ENCODE peak calls at places on chromosomes 16 and 17, in nine cellular contexts. T is heart left ventricle; V is mesendoderm; W is CD8-positive, alpha-beta memory T cell; Y is neuronal stem cell; Z is IMR-90; R is aorta; B is CD8-positive, alpha-beta T cell; C is sigmoid colon. X is an unnamed sample.

GRCh38 chr16:84647830-84648594 is at the start of gene KLHL36:
- DNase-seq in T (peak; percentile 72), Z (no peak), Y (peak; percentile 21), V (no peak), B (peak; percentile 59), R (peak; percentile 91), C (peak; percentile 73), W (peak; percentile 75), X (peak; percentile 78)

GRCh38 chr17:81599719-81600486 is 37.0 kb downstream of the NPLOC4 start:
- DNase-seq in W (no peak), Z (peak; percentile 56), C (peak; percentile 73), R (peak; percentile 83), Y (no peak), V (no peak), B (no peak), T (peak; percentile 57), X (no peak)

GRCh38 chr17:36907407-36907806 is 29.9 kb upstream of the LHX1 start:
- DNase-seq in Z (no peak), C (no peak), Y (no peak), B (no peak), R (no peak), T (no peak), V (no peak), W (no peak), X (no peak)

GRCh38 chr16:80725566-80726162 is 78.7 kb downstream of the CDYL2 start:
- DNase-seq in R (no peak), C (no peak), Z (no peak), T (no peak), W (no peak), Y (no peak), V (no peak), B (no peak), X (no peak)

GRCh38 chr17:66829883-66830282 is 5.0 kb upstream of the CACNG5 start:
- DNase-seq in V (peak; percentile 66), R (no peak), C (peak; percentile 28), B (no peak), W (no peak), Z (no peak), Y (no peak), T (no peak), X (peak; percentile 34)

GRCh38 chr16:933581-933980 is 37.2 kb downstream of the LMF1 start:
- DNase-seq in V (no peak), R (peak; percentile 60), C (no peak), Y (no peak), T (no peak), W (no peak), B (no peak), Z (no peak), X (no peak)

GRCh38 chr16:11340710-11341109 is 4.5 kb upstream of the RMI2 start:
- DNase-seq in B (no peak), V (no peak), W (no peak), C (no peak), R (no peak), T (no peak), Y (no peak), Z (no peak), X (no peak)

GRCh38 chr17:36901506-36901905 is 35.8 kb upstream of the LHX1 start:
- DNase-seq in V (peak; percentile 93), T (no peak), R (no peak), B (no peak), W (no peak), Y (no peak), C (no peak), Z (peak; percentile 33), X (peak; percentile 46)

DNA sequence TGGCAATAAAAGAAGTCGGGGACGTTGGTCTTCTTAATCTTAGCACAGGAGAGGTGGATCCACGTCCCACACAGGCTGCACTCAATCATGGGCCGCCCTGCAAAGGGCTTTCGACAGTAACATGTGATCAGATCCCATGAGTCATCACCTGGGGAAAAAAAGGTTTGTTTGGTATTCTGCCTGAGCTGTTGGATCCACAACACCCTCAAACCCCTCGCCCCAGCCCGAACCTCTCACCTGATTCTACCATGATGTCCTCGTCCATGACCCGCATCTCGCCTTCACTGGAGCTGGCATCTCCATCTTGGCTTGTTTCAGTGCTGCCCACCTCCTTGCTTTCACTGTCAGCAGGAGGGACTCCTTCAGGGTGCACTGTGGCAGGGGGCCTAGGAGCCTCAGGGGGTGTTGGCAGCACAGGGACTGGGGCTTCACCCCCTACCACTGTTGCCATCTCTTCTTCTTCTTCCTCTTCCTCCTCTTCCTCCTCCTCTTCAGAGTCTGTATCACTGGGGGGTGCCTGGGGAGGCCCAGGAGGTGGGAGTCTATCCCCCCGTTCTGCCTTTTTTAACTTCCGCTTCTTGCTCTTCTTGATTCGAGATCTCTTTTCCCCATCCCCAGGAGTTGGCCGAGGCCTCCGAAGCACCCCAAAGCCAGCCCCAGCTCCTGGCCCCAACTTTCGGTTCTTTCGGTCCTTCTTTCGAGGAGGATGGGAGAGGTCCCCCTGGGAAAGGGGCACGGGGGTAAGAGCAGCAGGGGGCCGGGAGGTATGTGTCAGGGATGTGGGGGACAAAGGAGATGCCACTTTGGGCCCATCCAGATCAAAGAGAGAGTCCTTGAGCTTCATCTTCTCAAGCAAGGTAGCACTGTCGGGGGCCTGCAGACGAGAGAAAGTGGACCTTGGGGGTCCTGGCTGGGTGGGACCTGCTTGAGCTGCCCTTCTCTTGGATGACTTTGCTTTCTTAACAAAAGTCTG is 1.7 kb upstream of the DVL2 start:
- DNase-seq in B (no peak), T (peak; percentile 11), W (no peak), V (no peak), Y (no peak), C (peak; percentile 63), R (peak; percentile 56), Z (peak; percentile 47), X (no peak)
- H3K4me1 ChIP-seq in B (peaks cover 46% of the 10 kb centered on the region), T (peaks cover 54% of the 10 kb centered on the region), W (peaks cover 48% of the 10 kb centered on the region), V (peaks cover 12% of the 10 kb centered on the region), Y (peaks cover 15% of the 10 kb centered on the region), C (peaks cover 60% of the 10 kb centered on the region), R (no peaks in the 10 kb centered on the region), Z (peaks cover 10% of the 10 kb centered on the region), X (peaks cover 6% of the 10 kb centered on the region)

GRCh38 chr16:56936491-56936890 is 4.5 kb downstream of the HERPUD1 start:
- DNase-seq in B (no peak), Y (no peak), R (no peak), T (no peak), W (no peak), Z (no peak), V (peak; percentile 64), C (no peak), X (no peak)

GRCh38 chr16:56938664-56939513 is 6.9 kb downstream of the HERPUD1 start:
- DNase-seq in R (no peak), W (peak; percentile 13), V (no peak), T (no peak), Z (no peak), C (peak; percentile 34), B (peak; percentile 75), Y (no peak), X (no peak)

GRCh38 chr16:56939801-56940200 is 7.9 kb downstream of the HERPUD1 start:
- DNase-seq in B (no peak), Z (no peak), C (peak; percentile 26), R (no peak), Y (no peak), T (no peak), W (no peak), V (no peak), X (no peak)

GRCh38 chr16:56935201-56935600 is 3.3 kb downstream of the HERPUD1 start:
- DNase-seq in R (no peak), Y (no peak), B (no peak), Z (no peak), W (no peak), T (no peak), V (no peak), C (no peak), X (no peak)

DNA sequence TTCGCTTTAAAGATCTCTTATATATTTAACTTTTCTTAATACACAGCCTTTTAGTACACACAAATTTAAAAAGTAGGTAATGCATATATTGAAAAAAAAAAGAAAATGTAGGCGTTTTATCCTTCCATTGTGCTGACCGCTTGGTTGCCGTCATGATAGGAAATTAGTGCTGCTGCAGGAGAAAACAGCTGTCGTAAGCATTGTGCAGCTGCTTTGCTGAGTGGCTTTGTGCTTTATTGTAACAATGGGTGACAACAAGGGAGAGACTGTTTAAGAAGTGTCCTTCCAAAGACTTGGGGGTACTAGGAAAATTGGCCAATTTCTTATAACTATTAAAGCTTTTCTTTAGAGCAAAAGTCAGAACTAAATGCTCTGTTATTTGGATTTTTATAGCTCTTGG is 5.0 kb downstream of the HERPUD1 start:
- DNase-seq in V (no peak), B (no peak), Y (no peak), C (no peak), Z (no peak), W (no peak), R (no peak), T (no peak), X (no peak)
- H3K36me3 ChIP-seq in V (peaks cover 23% of the 10 kb centered on the region), B (peaks cover 34% of the 10 kb centered on the region), Y (peaks cover 71% of the 10 kb centered on the region), C (peaks cover 64% of the 10 kb centered on the region), Z (peaks cover 47% of the 10 kb centered on the region), W (peaks cover 47% of the 10 kb centered on the region), R (peaks cover 3% of the 10 kb centered on the region), T (peaks cover 66% of the 10 kb centered on the region), X (peaks cover 12% of the 10 kb centered on the region)

GRCh38 chr17:31509805-31510177 is 118.3 kb downstream of the RAB11FIP4 start:
- DNase-seq in W (no peak), Z (no peak), T (no peak), C (no peak), Y (no peak), B (no peak), V (peak; percentile 35), R (no peak), X (no peak)

GRCh38 chr17:31509095-31509804 is 117.8 kb downstream of the RAB11FIP4 start:
- DNase-seq in Z (no peak), V (no peak), C (no peak), T (no peak), R (no peak), W (peak; percentile 27), B (no peak), Y (no peak), X (no peak)

GRCh38 chr17:31511176-31511540 is 119.7 kb downstream of the RAB11FIP4 start:
- DNase-seq in Y (no peak), B (no peak), C (no peak), T (no peak), Z (no peak), V (no peak), W (no peak), R (no peak), X (no peak)

GRCh38 chr17:31511583-31511982 is 120.1 kb downstream of the RAB11FIP4 start:
- DNase-seq in Y (no peak), T (no peak), W (no peak), Z (no peak), C (no peak), V (no peak), R (no peak), B (no peak), X (no peak)

GRCh38 chr17:31510273-31511175 is 119.0 kb downstream of the RAB11FIP4 start:
- DNase-seq in W (no peak), B (peak; percentile 42), R (peak; percentile 85), T (peak; percentile 70), Z (peak; percentile 58), C (no peak), V (no peak), Y (no peak), X (no peak)
- H3K4me1 ChIP-seq in W (peaks cover 74% of the 10 kb centered on the region), B (peaks cover 68% of the 10 kb centered on the region), R (peaks cover 4% of the 10 kb centered on the region), T (peaks cover 30% of the 10 kb centered on the region), Z (peaks cover 4% of the 10 kb centered on the region), C (no peaks in the 10 kb centered on the region), V (peaks cover 2% of the 10 kb centered on the region), Y (peaks cover 1% of the 10 kb centered on the region), X (peaks cover 28% of the 10 kb centered on the region)

DNA sequence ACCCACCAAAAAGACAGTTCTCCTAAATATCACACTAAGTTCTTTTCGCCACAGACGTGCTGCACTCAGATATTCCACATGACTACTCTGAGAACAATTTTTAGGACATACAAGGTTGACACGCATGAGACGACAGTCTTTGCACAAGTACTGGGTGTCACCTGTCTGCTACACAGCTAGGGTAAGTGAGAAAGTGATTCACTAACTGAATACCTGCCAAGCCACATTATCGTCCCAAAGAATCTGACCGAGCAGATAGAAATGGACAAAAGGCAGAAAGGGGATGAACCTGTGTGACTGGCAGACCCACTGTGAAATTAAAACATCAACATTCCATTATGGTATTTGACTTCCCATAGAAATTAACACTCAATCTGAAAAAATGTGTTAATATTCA is 21.2 kb downstream of the SRP68 start:
- DNase-seq in C (no peak), Y (no peak), R (peak; percentile 0), T (no peak), W (no peak), V (no peak), B (no peak), Z (no peak), X (no peak)
- H3K36me3 ChIP-seq in C (peaks cover 44% of the 10 kb centered on the region), Y (peaks cover 92% of the 10 kb centered on the region), R (peaks cover 15% of the 10 kb centered on the region), T (peaks cover 98% of the 10 kb centered on the region), W (peaks cover 54% of the 10 kb centered on the region), V (peaks cover 18% of the 10 kb centered on the region), B (peaks cover 50% of the 10 kb centered on the region), Z (peaks cover 65% of the 10 kb centered on the region), X (peaks cover 2% of the 10 kb centered on the region)